ENCODE peak calls at places on chromosomes 4 and X, in five cellular contexts. L is PC-3, W is foreskin fibroblast, Q is fibroblast of mammary gland, K is endodermal cell. M is an unnamed sample.

GRCh38 chr4:120066182-120066524 is 495 bp downstream of the MAD2L1 start:
- DNase-seq in Q (no peak), K (no peak), W (no peak), L (peak), M (no peak)

GRCh38 chrX:29468911-29469494 is 746.4 kb upstream of the MAGEB2 start:
- DNase-seq in W (no peak), K (no peak), L (no peak), Q (no peak), M (no peak)

GRCh38 chrX:155070663-155070974 is 317 bp downstream of the CMC4 start:
- DNase-seq in W (no peak), Q (no peak), K (no peak), L (no peak), M (no peak)

GRCh38 chr4:1300466-1301455 is 11.1 kb downstream of the MAEA start:
- DNase-seq in K (no peak), L (no peak), W (peak), Q (peak), M (peak)

GRCh38 chrX:31223817-31224216 is 152.0 kb upstream of the FTHL17 start:
- DNase-seq in L (no peak), Q (peak), K (no peak), W (peak), M (peak)

GRCh38 chr4:164937576-164938270 is 39.7 kb downstream of the TRIM61 start:
- DNase-seq in K (peak), L (no peak), Q (peak), W (peak), M (peak)

GRCh38 chr4:93313207-93313606 is 515.3 kb upstream of the ATOH1 start:
- DNase-seq in Q (no peak), L (peak), W (peak), K (no peak), M (peak)

GRCh38 chr4:24753519-24753918 is 41.9 kb upstream of the SOD3 start:
- DNase-seq in Q (peak), W (peak), L (peak), K (no peak), M (peak)

GRCh38 chr4:53531695-53532224 is 59.5 kb downstream of the LNX1 start:
- DNase-seq in Q (no peak), W (no peak), K (no peak), L (no peak), M (no peak)

GRCh38 chrX:317424-318067 is 1.1 kb downstream of the GTPBP6 start:
- DNase-seq in L (no peak), Q (no peak), W (peak), K (peak), M (no peak)

GRCh38 chr4:96691496-96691895 is 851.6 kb downstream of the PDHA2 start:
- DNase-seq in W (no peak), Q (no peak), L (no peak), K (no peak), M (no peak)

GRCh38 chr4:118586357-118586790 is 98.8 kb upstream of the METTL14 start:
- DNase-seq in W (no peak), K (peak), Q (peak), L (no peak), M (no peak)

GRCh38 chr4:185512516-185512915 is 22.8 kb downstream of the PDLIM3 start:
- DNase-seq in Q (peak), K (no peak), W (peak), L (peak), M (peak)

GRCh38 chrX:66110112-66110511 is 53.9 kb upstream of the HEPH start:
- DNase-seq in Q (peak), L (peak), K (peak), W (peak), M (peak)
- TF ChIP-seq CTCF in Q (peak), L (peak), K (peak), W (peak), M (peak)

DNA sequence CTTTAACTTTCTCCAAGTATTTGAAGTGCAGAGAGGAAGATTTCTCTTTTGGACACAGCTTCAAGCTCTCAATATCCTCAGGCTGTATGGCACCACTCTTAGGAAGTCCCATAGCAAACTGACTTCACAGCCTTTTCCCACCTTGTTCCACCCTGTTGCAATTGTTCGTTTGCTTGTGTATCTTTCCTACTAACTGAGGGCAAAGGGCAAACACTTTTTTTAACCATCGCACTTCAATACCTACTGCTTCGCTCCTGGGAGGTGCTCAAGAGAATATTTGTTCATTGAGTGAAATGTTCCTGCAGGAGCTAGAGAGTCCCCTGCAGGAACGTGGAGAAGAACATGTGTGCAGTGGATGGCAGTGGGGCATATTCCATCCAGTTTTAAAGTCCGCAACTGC is 638.6 kb downstream of the BCOR start:
- DNase-seq in W (no peak), K (no peak), L (no peak), Q (no peak), M (no peak)
- H3K4me3 ChIP-seq in W (no peak), K (no peak), L (no peak), Q (no peak), M (no peak)

DNA sequence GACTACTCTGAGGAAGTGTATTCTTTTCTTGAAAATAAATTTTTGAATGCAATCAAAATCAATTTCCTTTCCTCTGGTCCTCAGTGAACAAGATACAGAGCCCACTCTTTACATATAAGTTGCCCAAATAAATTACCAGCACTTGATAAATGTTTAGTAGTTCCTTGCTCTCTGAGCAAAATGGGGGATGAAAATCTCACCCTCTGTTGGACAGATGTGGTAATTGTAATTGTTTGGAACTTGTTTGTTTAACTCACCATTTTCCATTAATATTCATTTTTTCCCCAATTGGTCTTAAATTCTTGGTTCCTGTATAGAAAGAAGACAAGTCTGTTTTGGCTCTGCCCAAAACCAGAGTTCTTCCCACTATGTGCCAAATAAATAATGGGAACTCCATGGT is 146.3 kb downstream of the LDB2 start:
- DNase-seq in K (no peak), Q (peak), L (peak), W (peak), M (peak)
- TF ChIP-seq CTCF in K (peak), Q (peak), L (peak), W (peak), M (no peak)

GRCh38 chr4:38686682-38687081 is 22.7 kb downstream of the KLF3 start:
- DNase-seq in Q (no peak), W (peak), L (no peak), K (no peak), M (no peak)

GRCh38 chr4:38687571-38688011 is 23.6 kb downstream of the KLF3 start:
- DNase-seq in Q (peak), L (peak), K (no peak), W (peak), M (peak)

GRCh38 chr4:38684271-38684670 is 20.3 kb downstream of the KLF3 start:
- DNase-seq in Q (no peak), L (no peak), K (no peak), W (no peak), M (no peak)

GRCh38 chr4:38683265-38683664 is 19.3 kb downstream of the KLF3 start:
- DNase-seq in Q (no peak), W (no peak), K (no peak), L (no peak), M (no peak)

DNA sequence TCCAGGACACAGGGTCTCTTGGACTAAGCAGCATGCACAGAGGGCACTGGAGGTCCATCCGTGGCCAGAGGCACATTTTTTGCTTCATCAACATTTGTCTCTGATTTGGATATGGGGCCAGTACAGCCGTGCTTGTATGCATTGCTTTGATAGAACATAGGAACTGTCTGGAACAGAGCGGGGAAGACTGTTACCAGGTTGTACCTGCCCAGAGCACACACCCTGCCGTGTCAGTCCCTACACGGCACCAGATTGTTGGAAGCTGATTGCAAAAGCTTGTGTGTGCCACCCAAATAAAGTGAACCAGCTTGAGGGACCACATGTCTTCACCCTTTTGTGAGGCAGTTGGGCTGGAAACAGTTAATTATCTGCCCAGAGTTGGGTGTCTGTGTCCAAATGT is 21.0 kb downstream of the KLF3 start:
- DNase-seq in L (no peak), Q (no peak), K (no peak), W (no peak), M (no peak)
- H3K4me3 ChIP-seq in L (no peak), Q (no peak), K (no peak), W (no peak), M (no peak)

GRCh38 chrX:140661657-140662056 is 47.9 kb upstream of the LINC00632 start:
- DNase-seq in L (peak), W (no peak), K (no peak), Q (no peak), M (peak)
- TF ChIP-seq CTCF in L (peak), W (no peak), K (peak), Q (no peak), M (peak)

GRCh38 chr4:129968366-129968765 is 872.4 kb downstream of the C4orf33 start:
- DNase-seq in W (no peak), L (no peak), Q (no peak), K (no peak), M (no peak)
- H3K4me3 ChIP-seq in W (no peak), L (no peak), Q (no peak), K (no peak), M (no peak)

GRCh38 chrX:97030947-97031346 is 147.2 kb downstream of the RPA4 start:
- DNase-seq in W (no peak), K (no peak), Q (no peak), L (no peak), M (no peak)

GRCh38 chrX:97021680-97022079 is 138.0 kb downstream of the RPA4 start:
- DNase-seq in Q (peak), K (no peak), L (peak), W (no peak), M (peak)

GRCh38 chrX:97030463-97030862 is 146.8 kb downstream of the RPA4 start:
- DNase-seq in K (no peak), Q (no peak), W (no peak), L (no peak), M (no peak)

GRCh38 chrX:97027384-97027922 is 143.7 kb downstream of the RPA4 start:
- DNase-seq in L (no peak), Q (no peak), K (no peak), W (no peak), M (no peak)

GRCh38 chrX:97026406-97026805 is 142.7 kb downstream of the RPA4 start:
- DNase-seq in W (no peak), K (no peak), L (peak), Q (no peak), M (no peak)
- TF ChIP-seq CTCF in W (no peak), K (peak), L (peak), Q (no peak), M (no peak)

GRCh38 chr4:7433376-7434140 is 1.2 kb downstream of the PSAPL1 start:
- DNase-seq in K (no peak), L (no peak), W (no peak), Q (no peak), M (no peak)

GRCh38 chr4:7430368-7430964 is 4.3 kb downstream of the PSAPL1 start:
- DNase-seq in K (peak), W (no peak), L (peak), Q (no peak), M (no peak)

GRCh38 chr4:7432531-7433375 is 2.0 kb downstream of the PSAPL1 start:
- DNase-seq in K (no peak), Q (no peak), L (no peak), W (no peak), M (no peak)

GRCh38 chr4:7430965-7431695 is 3.6 kb downstream of the PSAPL1 start:
- DNase-seq in L (no peak), K (peak), Q (no peak), W (no peak), M (no peak)

GRCh38 chr4:7431696-7432530 is 2.8 kb downstream of the PSAPL1 start:
- DNase-seq in K (no peak), W (no peak), Q (no peak), L (peak), M (peak)
- H3K4me3 ChIP-seq in K (no peak), W (no peak), Q (no peak), L (no peak), M (no peak)

GRCh38 chr4:174847801-174848427 is 18.9 kb upstream of the GLRA3 start:
- DNase-seq in L (no peak), K (no peak), Q (peak), W (no peak), M (no peak)
- TF ChIP-seq CTCF in L (no peak), K (no peak), Q (no peak), W (no peak), M (no peak)

GRCh38 chr4:186727149-186727976 is 3.7 kb upstream of the FAT1 start:
- DNase-seq in L (peak), W (peak), K (no peak), Q (peak), M (peak)

GRCh38 chr4:186729856-186730255 is 6.2 kb upstream of the FAT1 start:
- DNase-seq in K (no peak), L (peak), W (no peak), Q (no peak), M (no peak)

GRCh38 chr4:186726440-186727148 is 2.9 kb upstream of the FAT1 start:
- DNase-seq in K (peak), Q (peak), L (peak), W (peak), M (peak)

GRCh38 chr4:186728631-186729271 is 5.1 kb upstream of the FAT1 start:
- DNase-seq in W (peak), L (peak), Q (peak), K (no peak), M (peak)

DNA sequence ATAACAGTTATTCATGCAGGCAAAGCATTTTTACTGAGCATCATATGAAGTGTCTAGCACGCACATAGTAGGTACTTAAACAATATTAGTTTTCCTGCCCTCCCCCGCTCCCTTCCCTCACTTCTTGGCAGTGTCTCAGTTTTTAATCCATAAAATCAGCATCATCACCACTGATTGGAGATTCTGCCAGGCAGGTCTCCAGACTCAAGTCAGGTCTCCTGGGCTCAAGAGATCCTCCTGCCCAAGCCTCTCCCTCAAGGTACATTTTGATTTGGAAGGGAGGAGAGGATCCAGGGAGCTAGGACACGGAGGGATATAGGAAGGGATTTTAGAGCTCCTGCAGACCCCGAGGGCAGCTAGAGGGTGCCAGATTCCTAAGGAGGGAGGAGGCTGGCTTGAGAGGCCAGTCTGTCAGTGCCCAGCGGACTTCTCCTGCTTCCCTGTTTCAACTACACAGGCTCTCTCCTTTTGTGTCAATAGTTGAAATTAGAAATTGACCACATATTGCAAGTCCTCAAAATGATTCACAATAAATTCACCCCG is 4.4 kb upstream of the FAT1 start:
- DNase-seq in L (peak), Q (peak), W (peak), K (peak), M (peak)
- H3K4me3 ChIP-seq in L (peak), Q (no peak), W (peak), K (peak), M (peak)